ENCODE peak calls at places on chromosomes 7 and 10, in eight cellular contexts. One of them, this sample, is unnamed. For H3K4me1, the result is how much of the 10 kb centered on the place peaks cover.

GRCh38 chr7:41590951-41591350 is 111.9 kb downstream of the INHBA start:
- DNase-seq in adrenal gland: no peak
- DNase-seq in GM23338: no peak
- DNase-seq in GM12878: no peak
- DNase-seq in astrocyte: no peak
- DNase-seq in uterus: no peak
- DNase-seq in sigmoid colon: no peak
- DNase-seq in A549: no peak
- DNase-seq in this sample: no peak

GRCh38 chr10:74640134-74640533 is 186.3 kb upstream of the KAT6B start:
- DNase-seq in A549: no peak
- DNase-seq in astrocyte: peak
- DNase-seq in GM23338: peak
- DNase-seq in GM12878: peak
- DNase-seq in uterus: no peak
- DNase-seq in sigmoid colon: no peak
- DNase-seq in adrenal gland: no peak
- DNase-seq in this sample: no peak

GRCh38 chr10:70926215-70927000 is 38.0 kb upstream of the PCBD1 start:
- DNase-seq in GM12878: no peak
- DNase-seq in A549: no peak
- DNase-seq in uterus: no peak
- DNase-seq in adrenal gland: no peak
- DNase-seq in sigmoid colon: no peak
- DNase-seq in GM23338: no peak
- DNase-seq in astrocyte: no peak
- DNase-seq in this sample: no peak

GRCh38 chr10:26467639-26468038 is 29.5 kb downstream of the APBB1IP start:
- DNase-seq in GM23338: no peak
- DNase-seq in A549: no peak
- DNase-seq in uterus: no peak
- DNase-seq in GM12878: no peak
- DNase-seq in adrenal gland: no peak
- DNase-seq in astrocyte: no peak
- DNase-seq in sigmoid colon: no peak
- DNase-seq in this sample: no peak

GRCh38 chr7:1192171-1192676 is 32.2 kb upstream of the ZFAND2A start:
- DNase-seq in sigmoid colon: no peak
- DNase-seq in A549: no peak
- DNase-seq in adrenal gland: no peak
- DNase-seq in astrocyte: peak
- DNase-seq in uterus: no peak
- DNase-seq in GM12878: no peak
- DNase-seq in GM23338: no peak
- DNase-seq in this sample: no peak

GRCh38 chr7:27992755-27993478 is 187.7 kb downstream of the JAZF1 start:
- DNase-seq in uterus: no peak
- DNase-seq in A549: no peak
- DNase-seq in sigmoid colon: no peak
- DNase-seq in astrocyte: no peak
- DNase-seq in GM23338: peak
- DNase-seq in adrenal gland: peak
- DNase-seq in GM12878: no peak
- DNase-seq in this sample: no peak

GRCh38 chr7:135771051-135771450 is 22.4 kb upstream of the FAM180A start:
- DNase-seq in GM23338: no peak
- DNase-seq in adrenal gland: no peak
- DNase-seq in uterus: no peak
- DNase-seq in sigmoid colon: no peak
- DNase-seq in GM12878: no peak
- DNase-seq in astrocyte: no peak
- DNase-seq in A549: no peak
- DNase-seq in this sample: no peak

GRCh38 chr7:149432121-149432691 is 28.7 kb downstream of the ZNF777 start:
- DNase-seq in sigmoid colon: no peak
- DNase-seq in uterus: no peak
- DNase-seq in astrocyte: no peak
- DNase-seq in GM12878: no peak
- DNase-seq in adrenal gland: no peak
- DNase-seq in A549: no peak
- DNase-seq in GM23338: peak
- DNase-seq in this sample: no peak

GRCh38 chr7:139651308-139651707 is 126.5 kb downstream of the HIPK2 start:
- DNase-seq in astrocyte: no peak
- DNase-seq in GM12878: no peak
- DNase-seq in GM23338: no peak
- DNase-seq in sigmoid colon: no peak
- DNase-seq in adrenal gland: peak
- DNase-seq in uterus: no peak
- DNase-seq in A549: no peak
- DNase-seq in this sample: no peak

GRCh38 chr7:25725483-25725882 is 426.5 kb upstream of the NFE2L3 start:
- DNase-seq in adrenal gland: no peak
- DNase-seq in uterus: no peak
- DNase-seq in GM23338: no peak
- DNase-seq in sigmoid colon: no peak
- DNase-seq in GM12878: no peak
- DNase-seq in A549: no peak
- DNase-seq in astrocyte: no peak
- DNase-seq in this sample: no peak

GRCh38 chr10:18738835-18739234 is 79.6 kb downstream of the ARL5B start:
- DNase-seq in sigmoid colon: no peak
- DNase-seq in GM23338: no peak
- DNase-seq in adrenal gland: no peak
- DNase-seq in GM12878: no peak
- DNase-seq in uterus: no peak
- DNase-seq in astrocyte: peak
- DNase-seq in A549: no peak
- DNase-seq in this sample: no peak

GRCh38 chr7:151689196-151689971 is 169.7 kb upstream of the RHEB start:
- DNase-seq in astrocyte: peak
- DNase-seq in A549: no peak
- DNase-seq in adrenal gland: no peak
- DNase-seq in GM23338: no peak
- DNase-seq in sigmoid colon: no peak
- DNase-seq in uterus: no peak
- DNase-seq in GM12878: no peak
- DNase-seq in this sample: no peak

GRCh38 chr7:47588704-47589225 is 6.9 kb upstream of the TNS3 start:
- DNase-seq in GM12878: no peak
- DNase-seq in astrocyte: no peak
- DNase-seq in sigmoid colon: no peak
- DNase-seq in uterus: no peak
- DNase-seq in GM23338: no peak
- DNase-seq in adrenal gland: no peak
- DNase-seq in A549: no peak
- DNase-seq in this sample: no peak

GRCh38 chr10:77904110-77904860 is 22.3 kb downstream of the DLG5 start:
- DNase-seq in uterus: no peak
- DNase-seq in sigmoid colon: no peak
- DNase-seq in GM12878: no peak
- DNase-seq in A549: no peak
- DNase-seq in adrenal gland: no peak
- DNase-seq in GM23338: no peak
- DNase-seq in astrocyte: no peak
- DNase-seq in this sample: no peak

GRCh38 chr7:86786376-86786775 is 142.7 kb downstream of the GRM3 start:
- DNase-seq in sigmoid colon: no peak
- DNase-seq in astrocyte: no peak
- DNase-seq in uterus: no peak
- DNase-seq in GM12878: no peak
- DNase-seq in adrenal gland: no peak
- DNase-seq in A549: no peak
- DNase-seq in GM23338: no peak
- DNase-seq in this sample: peak

GRCh38 chr7:144174613-144175012 is 8.7 kb upstream of the CTAGE4 start:
- DNase-seq in uterus: no peak
- DNase-seq in A549: no peak
- DNase-seq in astrocyte: no peak
- DNase-seq in GM12878: no peak
- DNase-seq in adrenal gland: no peak
- DNase-seq in GM23338: no peak
- DNase-seq in sigmoid colon: no peak
- DNase-seq in this sample: no peak

GRCh38 chr7:155208681-155209477 is 88.8 kb upstream of the INSIG1 start:
- DNase-seq in sigmoid colon: no peak
- DNase-seq in GM23338: no peak
- DNase-seq in A549: peak
- DNase-seq in astrocyte: peak
- DNase-seq in adrenal gland: no peak
- DNase-seq in GM12878: no peak
- DNase-seq in uterus: no peak
- DNase-seq in this sample: no peak

GRCh38 chr10:44881639-44882038 is 29.5 kb upstream of the TMEM72 start:
- DNase-seq in astrocyte: no peak
- DNase-seq in GM23338: no peak
- DNase-seq in A549: no peak
- DNase-seq in sigmoid colon: no peak
- DNase-seq in adrenal gland: no peak
- DNase-seq in GM12878: no peak
- DNase-seq in uterus: no peak
- DNase-seq in this sample: no peak

GRCh38 chr10:44882146-44882720 is 28.9 kb upstream of the TMEM72 start:
- DNase-seq in adrenal gland: no peak
- DNase-seq in astrocyte: no peak
- DNase-seq in GM12878: no peak
- DNase-seq in sigmoid colon: no peak
- DNase-seq in A549: no peak
- DNase-seq in GM23338: no peak
- DNase-seq in uterus: no peak
- DNase-seq in this sample: no peak

GRCh38 chr10:44880090-44880715 is 30.9 kb upstream of the TMEM72 start:
- DNase-seq in uterus: no peak
- DNase-seq in adrenal gland: no peak
- DNase-seq in sigmoid colon: no peak
- DNase-seq in astrocyte: no peak
- DNase-seq in GM12878: no peak
- DNase-seq in A549: no peak
- DNase-seq in GM23338: no peak
- DNase-seq in this sample: no peak

GRCh38 chr10:44878704-44879530 is 32.2 kb upstream of the TMEM72 start:
- DNase-seq in adrenal gland: peak
- DNase-seq in A549: peak
- DNase-seq in uterus: peak
- DNase-seq in GM12878: no peak
- DNase-seq in astrocyte: peak
- DNase-seq in sigmoid colon: peak
- DNase-seq in GM23338: peak
- DNase-seq in this sample: peak

DNA sequence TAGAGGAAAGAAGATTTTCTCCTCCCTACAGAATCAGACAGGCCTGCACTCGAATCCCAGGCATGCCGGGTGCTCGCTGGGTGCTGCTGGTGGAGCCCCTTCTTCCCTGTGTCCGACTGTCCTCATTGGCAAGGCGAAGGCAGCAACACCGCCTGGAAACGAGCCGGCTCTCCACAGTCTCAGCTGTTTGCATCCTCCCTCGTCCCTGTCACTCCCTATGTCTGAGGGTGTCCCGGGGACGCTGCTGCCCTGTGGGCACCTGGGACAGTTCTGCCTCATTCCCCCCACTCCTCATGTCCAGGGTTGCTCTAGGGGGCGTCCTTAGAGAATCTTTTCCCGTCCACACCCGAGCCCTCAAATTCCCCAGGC is 31.6 kb upstream of the TMEM72 start:
- DNase-seq in adrenal gland: no peak
- DNase-seq in uterus: peak
- DNase-seq in sigmoid colon: peak
- DNase-seq in GM12878: no peak
- DNase-seq in GM23338: no peak
- DNase-seq in A549: no peak
- DNase-seq in astrocyte: no peak
- DNase-seq in this sample: no peak
- H3K4me3 ChIP-seq in adrenal gland: no peak
- H3K4me3 ChIP-seq in uterus: peak
- H3K4me3 ChIP-seq in sigmoid colon: peak
- H3K4me3 ChIP-seq in GM12878: no peak
- H3K4me3 ChIP-seq in GM23338: peak
- H3K4me3 ChIP-seq in A549: no peak
- H3K4me3 ChIP-seq in astrocyte: peak
- H3K4me3 ChIP-seq in this sample: no peak

DNA sequence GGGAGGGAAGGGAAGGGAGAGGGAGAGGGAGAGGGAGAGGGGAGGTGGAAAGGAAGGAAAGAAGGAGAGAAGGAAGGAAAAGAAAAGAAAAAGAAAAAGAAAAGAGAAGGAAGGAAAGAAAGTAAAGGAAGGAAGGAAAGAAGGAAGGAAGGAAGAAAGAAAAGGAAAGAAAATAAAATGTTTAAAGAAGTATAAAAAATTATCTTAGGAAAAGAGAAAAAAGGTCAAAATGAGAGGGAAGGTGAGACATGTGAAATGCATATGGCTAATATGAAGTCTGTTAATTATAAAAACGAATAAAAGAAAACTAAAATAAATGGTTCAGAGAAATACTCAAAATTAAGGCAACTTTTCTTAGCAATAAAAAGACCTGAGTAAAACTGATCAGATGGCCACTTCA is 46.1 kb upstream of the ANLN start:
- DNase-seq in astrocyte: no peak
- DNase-seq in adrenal gland: no peak
- DNase-seq in GM12878: no peak
- DNase-seq in sigmoid colon: no peak
- DNase-seq in GM23338: no peak
- DNase-seq in A549: no peak
- DNase-seq in uterus: no peak
- DNase-seq in this sample: no peak
- H3K4me1 ChIP-seq in astrocyte: under half
- H3K4me1 ChIP-seq in adrenal gland: under half
- H3K4me1 ChIP-seq in GM12878: under half
- H3K4me1 ChIP-seq in sigmoid colon: under half
- H3K4me1 ChIP-seq in GM23338: under half
- H3K4me1 ChIP-seq in A549: under half
- H3K4me1 ChIP-seq in uterus: under half
- H3K4me1 ChIP-seq in this sample: under half

GRCh38 chr7:38413784-38414183 is 140.3 kb upstream of the TARP start:
- DNase-seq in sigmoid colon: no peak
- DNase-seq in adrenal gland: no peak
- DNase-seq in astrocyte: no peak
- DNase-seq in GM23338: no peak
- DNase-seq in GM12878: no peak
- DNase-seq in uterus: no peak
- DNase-seq in A549: no peak
- DNase-seq in this sample: no peak
- H3K4me3 ChIP-seq in sigmoid colon: no peak
- H3K4me3 ChIP-seq in adrenal gland: no peak
- H3K4me3 ChIP-seq in astrocyte: no peak
- H3K4me3 ChIP-seq in GM23338: no peak
- H3K4me3 ChIP-seq in GM12878: no peak
- H3K4me3 ChIP-seq in uterus: no peak
- H3K4me3 ChIP-seq in A549: no peak
- H3K4me3 ChIP-seq in this sample: no peak

DNA sequence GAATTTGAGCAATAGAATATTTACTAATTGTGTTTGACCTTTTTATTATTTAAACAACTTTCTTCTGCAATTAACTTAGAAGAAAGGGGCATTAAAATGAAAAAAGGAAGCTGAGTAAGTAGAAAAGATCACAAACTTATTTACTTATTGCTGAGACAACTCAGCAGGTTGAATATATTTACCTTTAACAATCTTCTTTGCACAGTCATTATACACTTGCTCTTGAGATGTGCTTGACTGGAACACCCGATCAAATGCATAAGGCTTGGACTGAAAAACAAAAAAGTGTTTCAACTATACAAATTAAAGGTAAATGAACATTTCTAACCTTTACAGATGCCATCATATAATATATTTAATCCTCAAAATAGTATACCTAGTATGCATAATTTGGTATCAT is 7.9 kb downstream of the KIF5B start:
- DNase-seq in A549: no peak
- DNase-seq in astrocyte: no peak
- DNase-seq in uterus: no peak
- DNase-seq in adrenal gland: no peak
- DNase-seq in GM23338: no peak
- DNase-seq in GM12878: no peak
- DNase-seq in sigmoid colon: no peak
- DNase-seq in this sample: no peak
- H3K4me1 ChIP-seq in A549: half or more
- H3K4me1 ChIP-seq in astrocyte: under half
- H3K4me1 ChIP-seq in uterus: under half
- H3K4me1 ChIP-seq in adrenal gland: half or more
- H3K4me1 ChIP-seq in GM23338: under half
- H3K4me1 ChIP-seq in GM12878: under half
- H3K4me1 ChIP-seq in sigmoid colon: half or more
- H3K4me1 ChIP-seq in this sample: half or more

This sample was measured in CD4-positive, alpha-beta memory T cell.